ENCODE peak calls at places on chromosomes 3 and 15, in four cellular contexts. C is PC-3, I is IMR-90, M is tibial nerve. Q is an unnamed sample.
A peak's percentile ranks its signal among the peaks of the same experiment; 100 is the strongest.

GRCh38 chr3:119559441-119559963 is at the start of gene CD80:
- DNase-seq in M (peak; percentile 22), C (peak; percentile 64), I (peak; percentile 38), Q (no peak)

GRCh38 chr15:83053151-83053550 is 13.9 kb downstream of the BTBD1 start:
- DNase-seq in I (peak; percentile 86), C (peak; percentile 60), M (no peak), Q (peak; percentile 47)

GRCh38 chr3:51500632-51501131 is 867 bp upstream of the DCAF1 start:
- DNase-seq in C (no peak), I (no peak), M (no peak), Q (no peak)

GRCh38 chr15:77734306-77734705 is 101.6 kb upstream of the LINGO1 start:
- DNase-seq in I (no peak), C (no peak), M (no peak), Q (no peak)

GRCh38 chr15:62362608-62363007 is 197.5 kb upstream of the C2CD4B start:
- DNase-seq in C (no peak), I (peak; percentile 51), M (no peak), Q (no peak)

GRCh38 chr3:154421067-154421466 is 8.9 kb downstream of the GPR149 start:
- DNase-seq in C (peak; percentile 41), I (no peak), M (no peak), Q (peak; percentile 16)

GRCh38 chr3:66021731-66022131 is 17.0 kb downstream of the MAGI1 start:
- DNase-seq in C (peak; percentile 67), M (no peak), I (no peak), Q (no peak)

GRCh38 chr3:65005481-65005880 is 317.7 kb upstream of the ADAMTS9 start:
- DNase-seq in I (peak; percentile 3), C (no peak), M (no peak), Q (no peak)

GRCh38 chr15:51398676-51399075 is 57.2 kb downstream of the GLDN start:
- DNase-seq in M (no peak), I (no peak), C (no peak), Q (no peak)

GRCh38 chr3:194773216-194773615 is 87.5 kb downstream of the FAM43A start:
- DNase-seq in C (peak; percentile 70), M (no peak), I (no peak), Q (no peak)

GRCh38 chr3:100880845-100881244 is 112.4 kb downstream of the ABI3BP start:
- DNase-seq in C (no peak), I (peak; percentile 7), M (no peak), Q (no peak)

GRCh38 chr3:99348451-99348850 is 289.9 kb upstream of the COL8A1 start:
- DNase-seq in I (no peak), C (no peak), M (no peak), Q (no peak)

GRCh38 chr15:71275098-71275497 is 159.8 kb downstream of the THSD4 start:
- DNase-seq in I (peak; percentile 92), M (no peak), C (peak; percentile 85), Q (peak; percentile 70)

GRCh38 chr15:88331291-88331690 is 74.8 kb upstream of the NTRK3 start:
- DNase-seq in C (peak; percentile 33), M (no peak), I (peak; percentile 4), Q (no peak)

GRCh38 chr3:41199866-41200668 is 762 bp downstream of the CTNNB1 start:
- DNase-seq in I (no peak), M (no peak), C (peak; percentile 46), Q (no peak)

GRCh38 chr3:149955449-149955848 is 15.2 kb downstream of the PFN2 start:
- DNase-seq in C (peak; percentile 16), M (no peak), I (no peak), Q (no peak)

GRCh38 chr3:50830451-50830850 is 155.7 kb downstream of the DOCK3 start:
- DNase-seq in C (no peak), I (no peak), M (no peak), Q (no peak)

GRCh38 chr3:21751891-21752290 is 881 bp upstream of the ZNF385D start:
- DNase-seq in M (no peak), C (peak; percentile 42), I (no peak), Q (no peak)
- H3K4me3 ChIP-seq in M (no peak overlapping the region), C (peak overlapping the region; percentile 80), I (no peak overlapping the region), Q (no peak overlapping the region)

GRCh38 chr15:86221119-86221518 is 141.4 kb downstream of the AGBL1 start:
- DNase-seq in I (no peak), C (no peak), M (no peak), Q (no peak)
- TF ChIP-seq CTCF in I (no peak), C (no peak), M (no peak), Q (no peak)

DNA sequence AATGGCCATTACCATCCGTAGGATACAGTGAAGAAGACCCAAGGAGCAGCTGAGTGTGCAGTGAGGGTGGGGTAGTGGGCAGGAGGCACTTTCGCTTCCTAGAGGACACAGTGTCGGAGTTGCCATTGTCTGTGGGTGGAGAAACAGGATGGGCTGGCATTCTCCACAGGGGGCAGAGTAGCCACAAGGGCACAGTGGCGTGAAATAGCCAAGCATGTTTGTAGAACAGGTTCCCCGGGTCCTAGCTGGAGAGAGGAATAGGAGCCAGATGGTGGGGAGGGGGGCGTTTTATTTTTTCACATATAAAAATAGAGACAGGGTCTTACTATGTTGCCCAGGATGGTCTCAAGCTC is 3.5 kb downstream of the SLC6A6 start:
- DNase-seq in I (no peak), M (no peak), C (peak; percentile 37), Q (no peak)
- H3K4me3 ChIP-seq in I (no peak overlapping the region), M (no peak overlapping the region), C (no peak overlapping the region), Q (no peak overlapping the region)

GRCh38 chr15:49060710-49061483 is 14.7 kb upstream of the SECISBP2L start:
- DNase-seq in I (peak; percentile 71), M (no peak), C (no peak), Q (no peak)
- TF ChIP-seq CTCF in I (peak; percentile 4), M (no peak), C (no peak), Q (no peak)

DNA sequence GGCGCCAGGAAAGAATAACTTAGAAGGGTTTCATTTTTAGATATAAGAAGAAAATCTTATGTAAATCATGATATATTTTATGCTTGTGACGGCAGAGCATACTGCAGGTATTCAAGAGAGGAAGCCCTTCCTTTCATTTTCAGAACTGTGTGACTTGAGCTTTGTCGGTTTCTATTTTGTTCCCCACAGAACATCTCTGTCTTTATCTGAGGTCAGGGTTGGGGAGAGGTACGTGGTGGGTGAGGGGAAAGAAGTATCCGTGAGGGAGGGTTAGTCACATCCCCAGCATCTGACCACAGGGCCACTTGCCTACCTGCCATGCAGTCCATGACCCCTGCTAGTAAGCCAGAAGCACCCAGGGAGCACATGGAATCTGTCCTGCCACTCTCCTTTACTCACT is 126.5 kb downstream of the DGKG start:
- DNase-seq in M (no peak), C (no peak), I (no peak), Q (no peak)
- H3K4me3 ChIP-seq in M (no peak overlapping the region), C (no peak overlapping the region), I (no peak overlapping the region), Q (no peak overlapping the region)

Q was measured in astrocyte of the cerebellum.